ENCODE peak calls at places on chromosomes 12 and 14, in nine cellular contexts. V, X, Y, W, L, P, M, G and R are unnamed samples.

GRCh38 chr12:118337194-118337838 is 35.4 kb downstream of the TAOK3 start:
- DNase-seq in W (no peak), P (no peak), G (no peak), X (no peak), M (no peak), Y (no peak), L (no peak), V (no peak), R (no peak)

GRCh38 chr12:18275974-18276373 is 14.7 kb downstream of the PIK3C2G start:
- DNase-seq in V (peak), P (no peak), M (no peak), G (no peak), X (no peak), Y (no peak), W (no peak), L (no peak), R (no peak)

GRCh38 chr12:24705741-24706358 is 243.1 kb downstream of the BCAT1 start:
- DNase-seq in Y (no peak), P (no peak), W (no peak), G (no peak), X (no peak), V (no peak), L (no peak), M (no peak), R (no peak)

GRCh38 chr12:51871918-51872688 is 15.8 kb upstream of the ANKRD33 start:
- DNase-seq in G (no peak), W (no peak), M (no peak), Y (no peak), X (no peak), V (no peak), P (no peak), L (no peak), R (no peak)

GRCh38 chr12:118034429-118035193 is 18.1 kb downstream of the RFC5 start:
- DNase-seq in L (no peak), P (no peak), V (peak), W (peak), X (no peak), Y (no peak), G (peak), M (no peak), R (no peak)

GRCh38 chr12:95396849-95397498 is 77.0 kb upstream of the METAP2 start:
- DNase-seq in Y (no peak), V (peak), W (no peak), M (no peak), G (peak), P (no peak), L (no peak), X (no peak), R (no peak)

GRCh38 chr14:106586098-106586704 is 1059.8 kb downstream of the TMEM121 start:
- DNase-seq in P (peak), W (no peak), X (no peak), L (peak), Y (no peak), G (peak), M (no peak), V (no peak), R (no peak)

GRCh38 chr14:79483472-79483871 is 727.8 kb downstream of the DIO2 start:
- DNase-seq in L (no peak), W (no peak), V (peak), M (no peak), X (no peak), P (no peak), G (no peak), Y (no peak), R (no peak)

GRCh38 chr12:76450690-76451089 is 102.5 kb upstream of the BBS10 start:
- DNase-seq in V (peak), P (no peak), W (no peak), L (no peak), G (no peak), X (no peak), Y (no peak), M (no peak), R (no peak)

GRCh38 chr12:96578526-96579125 is 89.2 kb downstream of the CFAP54 start:
- DNase-seq in V (peak), P (no peak), Y (peak), W (peak), X (no peak), G (no peak), M (no peak), L (no peak), R (no peak)

GRCh38 chr12:74897425-74898211 is 312.0 kb downstream of the KCNC2 start:
- DNase-seq in G (no peak), L (no peak), P (no peak), X (no peak), V (peak), W (no peak), Y (no peak), M (no peak), R (no peak)

GRCh38 chr12:95736631-95737030 is 53.9 kb downstream of the NTN4 start:
- DNase-seq in Y (no peak), X (no peak), W (no peak), V (no peak), G (no peak), L (no peak), M (no peak), P (no peak), R (no peak)

GRCh38 chr12:26680724-26681455 is 152.1 kb downstream of the ITPR2 start:
- DNase-seq in M (no peak), V (no peak), P (no peak), L (no peak), Y (no peak), W (no peak), G (no peak), X (no peak), R (no peak)

GRCh38 chr14:87264796-87265195 is 728.2 kb downstream of the GALC start:
- DNase-seq in M (no peak), L (no peak), Y (no peak), V (peak), P (no peak), W (no peak), G (no peak), X (no peak), R (no peak)

GRCh38 chr12:122845865-122846621 is 10.8 kb downstream of the HIP1R start:
- DNase-seq in Y (no peak), G (peak), W (no peak), L (no peak), M (no peak), V (no peak), P (no peak), X (no peak), R (no peak)

GRCh38 chr12:54472494-54473262 is 724 bp downstream of the GTSF1 start:
- DNase-seq in M (no peak), W (no peak), L (no peak), V (no peak), Y (no peak), X (no peak), P (no peak), G (no peak), R (no peak)

GRCh38 chr14:21343035-21343794 is 40.6 kb downstream of the SUPT16H start:
- DNase-seq in Y (no peak), V (no peak), M (no peak), X (no peak), G (no peak), L (no peak), W (no peak), P (no peak), R (no peak)

GRCh38 chr14:53470351-53471043 is 317.4 kb upstream of the DDHD1 start:
- DNase-seq in Y (no peak), G (peak), M (no peak), X (no peak), W (no peak), V (peak), L (no peak), P (no peak), R (no peak)

GRCh38 chr14:94278732-94279131 is 14.3 kb downstream of the SERPINA10 start:
- DNase-seq in P (no peak), L (no peak), W (no peak), V (no peak), M (no peak), Y (no peak), X (no peak), G (no peak), R (no peak)

GRCh38 chr12:121072147-121072546 is 33.1 kb upstream of the OASL start:
- DNase-seq in P (no peak), L (no peak), M (no peak), G (peak), X (no peak), V (no peak), W (no peak), Y (no peak), R (no peak)

GRCh38 chr12:110107369-110108281 is 16.5 kb upstream of the IFT81 start:
- DNase-seq in Y (no peak), P (no peak), W (no peak), L (no peak), V (peak), X (peak), M (no peak), G (peak), R (no peak)

GRCh38 chr12:122669397-122670070 is 33.6 kb downstream of the HCAR2 start:
- DNase-seq in W (no peak), Y (no peak), V (peak), P (no peak), G (no peak), M (no peak), L (no peak), X (no peak), R (no peak)

GRCh38 chr12:120971299-120972180 is 6.8 kb upstream of the HNF1A start:
- DNase-seq in G (peak), M (peak), Y (peak), L (no peak), W (no peak), X (no peak), V (peak), P (no peak), R (no peak)

GRCh38 chr14:74217672-74218448 is 21.4 kb upstream of the VSX2 start:
- DNase-seq in G (peak), W (peak), M (peak), P (peak), V (peak), Y (peak), L (peak), X (peak), R (peak)

GRCh38 chr14:71551291-71551955 is 380.8 kb upstream of the RGS6 start:
- DNase-seq in M (no peak), G (no peak), P (no peak), Y (no peak), V (peak), L (no peak), W (no peak), X (no peak), R (no peak)

GRCh38 chr12:22684124-22684523 is 59.2 kb downstream of the ETNK1 start:
- DNase-seq in V (no peak), X (no peak), M (no peak), G (no peak), L (no peak), W (no peak), P (no peak), Y (no peak), R (no peak)

GRCh38 chr14:61403411-61403810 is 82.0 kb downstream of the PRKCH start:
- DNase-seq in P (peak), W (no peak), M (no peak), G (no peak), X (no peak), L (no peak), V (no peak), Y (no peak), R (no peak)